ENCODE peak calls at places on chromosomes 7 and 10, in four cellular contexts. U is HL-60, Q is thoracic aorta, P is astrocyte of the spinal cord. Z is an unnamed sample.

GRCh38 chr10:62692085-62692484 is 112.4 kb upstream of the ADO start:
- DNase-seq in U (no peak), Q (no peak), P (no peak), Z (no peak)

GRCh38 chr7:132504071-132504470 is 72.2 kb downstream of the PLXNA4 start:
- DNase-seq in U (no peak), Q (no peak), P (no peak), Z (no peak)

GRCh38 chr7:100166317-100166940 is 2.0 kb downstream of the GAL3ST4 start:
- DNase-seq in U (no peak), Q (no peak), P (no peak), Z (no peak)

GRCh38 chr7:126690848-126691751 is 561.6 kb downstream of the GRM8 start:
- DNase-seq in U (no peak), Q (no peak), P (no peak), Z (no peak)

GRCh38 chr7:55065079-55065478 is 46.3 kb downstream of the EGFR start:
- DNase-seq in U (no peak), Q (no peak), P (peak), Z (no peak)

GRCh38 chr7:141001561-141001960 is 13.2 kb downstream of the MRPS33 start:
- DNase-seq in U (no peak), Q (no peak), P (no peak), Z (no peak)

GRCh38 chr7:146176790-146177189 is 60.2 kb downstream of the CNTNAP2 start:
- DNase-seq in U (no peak), Q (no peak), P (no peak), Z (no peak)

GRCh38 chr7:44177570-44178131 is 11.6 kb downstream of the GCK start:
- DNase-seq in U (no peak), Q (no peak), P (peak), Z (no peak)

GRCh38 chr7:127207246-127207645 is 45.5 kb downstream of the GRM8 start:
- DNase-seq in U (no peak), Q (no peak), P (no peak), Z (no peak)

DNA sequence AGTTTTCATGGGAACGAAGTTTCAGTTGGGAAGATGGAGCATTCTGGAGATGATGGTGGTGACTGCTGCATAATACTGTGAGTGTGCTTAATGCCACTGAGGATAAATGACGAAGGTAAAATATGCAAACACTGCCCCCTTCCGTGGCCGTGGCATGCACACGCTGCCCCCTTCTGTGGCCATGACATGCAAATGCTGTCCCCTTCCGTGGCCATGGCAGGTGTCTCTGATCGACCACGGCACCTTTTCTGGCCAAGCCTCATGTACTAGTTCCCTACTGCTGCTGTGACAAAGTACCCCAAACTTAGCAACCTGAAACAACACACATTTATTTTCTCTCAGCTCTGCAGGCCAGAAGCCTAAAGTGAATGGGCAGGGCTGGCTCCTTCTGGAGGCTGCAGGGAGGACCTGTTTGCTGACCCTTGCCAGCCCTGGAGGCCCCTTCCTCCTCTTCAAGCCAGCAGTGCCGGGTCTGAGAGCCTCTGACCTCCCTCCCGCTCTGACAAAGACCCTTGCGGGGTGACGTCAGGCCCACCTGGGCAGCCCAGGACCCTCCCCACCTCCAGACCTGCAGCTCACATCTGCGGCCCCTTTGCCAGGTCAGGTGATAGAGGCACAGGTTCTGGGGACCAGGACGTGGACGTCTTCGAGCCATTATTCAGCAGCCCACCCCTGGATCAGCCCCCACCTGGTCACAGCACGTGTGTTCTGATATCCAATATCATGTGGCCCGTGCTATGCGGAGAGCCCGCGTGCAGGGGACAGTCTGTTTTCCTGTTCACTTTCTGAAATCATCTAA is 82.0 kb downstream of the MICALL2 start:
- DNase-seq in U (no peak), Q (no peak), P (no peak), Z (no peak)
- TF ChIP-seq CTCF in U (no peak), Q (no peak), P (no peak), Z (peak)

GRCh38 chr7:77242535-77242934 is 42.9 kb upstream of the FGL2 start:
- DNase-seq in U (no peak), Q (no peak), P (no peak), Z (no peak)
- H3K4me3 ChIP-seq in U (no peak), Q (peak), P (no peak), Z (no peak)

DNA sequence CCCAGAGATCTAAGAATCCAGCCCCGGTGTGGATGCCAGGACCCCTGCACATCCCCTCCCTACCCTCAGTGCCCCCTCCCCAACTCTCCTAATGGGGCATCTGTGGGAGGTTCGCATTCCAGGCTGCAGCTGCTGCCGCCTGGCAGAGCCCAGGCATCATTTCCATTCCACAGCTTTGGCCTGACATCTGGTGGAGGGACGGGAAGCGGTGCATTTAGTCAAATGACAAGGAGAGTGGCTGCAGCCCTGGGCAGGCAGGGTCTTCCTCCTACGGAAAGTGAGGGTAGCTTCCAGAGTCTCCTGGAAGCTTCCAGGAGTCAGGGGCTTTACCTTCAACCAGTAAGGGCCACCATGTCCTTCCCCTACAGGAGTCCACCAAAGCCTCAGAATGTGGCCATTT is 30.8 kb downstream of the PRLHR start:
- DNase-seq in U (no peak), Q (no peak), P (no peak), Z (no peak)
- TF ChIP-seq CTCF in U (no peak), Q (no peak), P (peak), Z (peak)

GRCh38 chr10:127854769-127855583 is 37.8 kb downstream of the CLRN3 start:
- DNase-seq in U (no peak), Q (no peak), P (no peak), Z (no peak)

GRCh38 chr10:127855584-127855881 is 37.2 kb downstream of the CLRN3 start:
- DNase-seq in U (no peak), Q (no peak), P (no peak), Z (no peak)

GRCh38 chr10:127855976-127856375 is 36.8 kb downstream of the CLRN3 start:
- DNase-seq in U (no peak), Q (no peak), P (no peak), Z (no peak)

GRCh38 chr10:127863231-127863825 is 29.4 kb downstream of the CLRN3 start:
- DNase-seq in U (no peak), Q (no peak), P (no peak), Z (no peak)

GRCh38 chr10:127860632-127861031 is 32.1 kb downstream of the CLRN3 start:
- DNase-seq in U (no peak), Q (no peak), P (no peak), Z (no peak)
- H3K4me3 ChIP-seq in U (no peak), Q (no peak), P (no peak), Z (no peak)

GRCh38 chr7:50782376-50783208 is at the start of gene GRB10:
- DNase-seq in U (no peak), Q (no peak), P (peak), Z (no peak)
- TF ChIP-seq CTCF in U (no peak), Q (no peak), P (peak), Z (peak)

GRCh38 chr10:97771055-97771811 is 566 bp downstream of the SFRP5 start:
- DNase-seq in U (no peak), Q (no peak), P (peak), Z (no peak)

GRCh38 chr10:97773096-97773495 is 1.3 kb upstream of the SFRP5 start:
- DNase-seq in U (no peak), Q (no peak), P (no peak), Z (no peak)

GRCh38 chr10:97770265-97770664 is 1.5 kb downstream of the SFRP5 start:
- DNase-seq in U (no peak), Q (no peak), P (no peak), Z (no peak)

GRCh38 chr10:97774811-97775294 is 3.1 kb upstream of the SFRP5 start:
- DNase-seq in U (no peak), Q (no peak), P (no peak), Z (no peak)

GRCh38 chr10:97771913-97772823 is at the start of gene SFRP5:
- DNase-seq in U (no peak), Q (no peak), P (no peak), Z (no peak)
- H3K4me3 ChIP-seq in U (no peak), Q (peak), P (no peak), Z (no peak)

DNA sequence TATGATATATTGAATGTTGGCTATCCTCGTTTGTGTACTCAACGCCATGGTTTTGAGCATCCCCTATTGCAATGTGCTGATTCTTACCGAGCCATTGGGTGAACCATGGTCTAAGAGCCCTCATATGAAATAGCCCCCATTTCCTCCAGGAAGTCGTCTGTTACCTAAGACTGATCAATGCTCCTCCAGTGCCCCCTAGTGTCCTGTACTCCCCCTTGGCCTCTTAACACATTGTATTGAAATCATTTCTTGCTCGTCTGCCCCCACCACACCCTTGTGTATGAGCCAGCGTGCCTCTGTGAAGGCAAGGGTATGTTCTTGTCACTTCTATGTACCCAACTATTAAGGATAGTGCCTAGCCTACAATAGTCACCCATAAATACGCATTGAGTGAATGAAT is 11.2 kb upstream of the SLC35B4 start:
- DNase-seq in U (peak), Q (no peak), P (peak), Z (peak)
- TF ChIP-seq CTCF in U (peak), Q (no peak), P (peak), Z (peak)

DNA sequence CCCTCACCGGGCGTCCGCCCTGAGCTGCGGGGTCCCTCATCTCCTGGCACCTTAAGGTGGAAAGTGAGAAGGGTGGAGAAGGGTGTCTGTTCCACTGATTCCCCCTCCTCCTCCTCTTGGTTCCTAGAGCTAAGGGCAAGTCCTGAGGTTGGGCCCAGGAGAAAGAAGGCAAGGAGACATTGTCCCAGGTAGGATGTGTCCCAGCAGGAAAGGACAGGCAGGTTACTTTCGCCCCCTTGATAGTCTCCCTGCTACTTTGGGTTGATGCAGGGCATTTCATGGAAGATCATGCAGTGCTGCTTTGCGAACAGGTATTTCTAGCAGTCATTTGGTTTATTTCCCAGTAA is 582 bp downstream of the STEAP2 start:
- DNase-seq in U (no peak), Q (no peak), P (peak), Z (no peak)
- H3K4me3 ChIP-seq in U (no peak), Q (peak), P (peak), Z (peak)

DNA sequence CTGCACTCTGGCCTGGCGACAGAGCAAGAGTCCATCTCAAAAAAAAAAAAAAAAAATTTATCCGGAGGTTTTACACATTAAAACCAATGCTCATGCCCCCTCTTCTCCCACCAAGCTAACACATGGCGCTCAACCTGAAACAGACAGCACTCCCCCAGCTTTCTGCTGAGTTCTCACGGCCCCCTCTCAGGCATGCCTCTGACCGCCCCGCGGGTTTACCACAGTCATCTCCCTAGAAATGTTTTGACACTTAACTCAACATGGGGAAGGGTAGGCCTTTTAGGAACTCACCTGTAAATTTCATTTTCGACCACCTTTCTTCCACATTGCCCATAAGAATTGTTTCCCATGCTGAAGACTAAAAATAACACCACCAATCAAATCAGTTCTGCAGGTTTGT is 9.3 kb downstream of the RCC1L start:
- DNase-seq in U (no peak), Q (no peak), P (no peak), Z (no peak)
- TF ChIP-seq CTCF in U (no peak), Q (no peak), P (no peak), Z (no peak)